ENCODE peak calls at places on chromosomes 4 and X, in six cellular contexts. P is dermis blood vessel endothelial cell, Y is psoas muscle, X is IMR-90, G is right lobe of liver, M is NCI-H774. F is an unnamed sample.

GRCh38 chrX:44980403-44980802 is 107.4 kb downstream of the KDM6A start:
- DNase-seq in P (no peak), Y (no peak), X (no peak), G (no peak), M (no peak), F (no peak)

GRCh38 chr4:54961357-54961975 is 163.9 kb downstream of the KDR start:
- DNase-seq in P (peak; percentile 76), Y (no peak), X (peak; percentile 52), G (no peak), M (peak; percentile 51), F (peak; percentile 42)

GRCh38 chr4:38949416-38950051 is 81.9 kb downstream of the FAM114A1 start:
- DNase-seq in P (peak; percentile 10), Y (no peak), X (peak; percentile 70), G (no peak), M (no peak), F (peak; percentile 78)

GRCh38 chr4:844752-845232 is 18.9 kb upstream of the CPLX1 start:
- DNase-seq in P (no peak), Y (peak; percentile 12), X (no peak), G (no peak), M (no peak), F (no peak)

GRCh38 chrX:101904996-101905395 is 26.8 kb downstream of the ZMAT1 start:
- DNase-seq in P (no peak), Y (no peak), X (no peak), G (no peak), M (no peak), F (no peak)

GRCh38 chr4:111717916-111718315 is 427.3 kb upstream of the FAM241A start:
- DNase-seq in P (no peak), Y (no peak), X (no peak), G (no peak), M (no peak), F (peak; percentile 9)

GRCh38 chrX:71911023-71911730 is 532 bp downstream of the NHSL2 start:
- DNase-seq in P (peak; percentile 2), Y (no peak), X (no peak), G (no peak), M (no peak), F (peak; percentile 13)

GRCh38 chrX:47568656-47569295 is 7.8 kb downstream of the ARAF start:
- DNase-seq in P (peak; percentile 47), Y (no peak), X (no peak), G (no peak), M (no peak), F (peak; percentile 47)

GRCh38 chrX:82732861-82733260 is 775.2 kb upstream of the POU3F4 start:
- DNase-seq in P (no peak), Y (no peak), X (no peak), G (no peak), M (no peak), F (no peak)

F was measured in ELR.